ENCODE peak calls at places on chromosomes 3 and 15, in six cellular contexts. One of them, this sample, is unnamed.

GRCh38 chr3:79154861-79155260 is 612.9 kb downstream of the ROBO1 start:
- DNase-seq in breast epithelium: no peak
- DNase-seq in NCI-H187 treated with DMSO at 0.1 percent for 48 hours: peak
- DNase-seq in myocyte: peak
- DNase-seq in left ventricle myocardium superior: no peak
- DNase-seq in HuH-7.5: no peak
- DNase-seq in this sample: no peak

GRCh38 chr3:126191246-126191645 is 10.9 kb upstream of the ALDH1L1 start:
- DNase-seq in NCI-H187 treated with DMSO at 0.1 percent for 48 hours: no peak
- DNase-seq in HuH-7.5: no peak
- DNase-seq in myocyte: no peak
- DNase-seq in left ventricle myocardium superior: no peak
- DNase-seq in breast epithelium: no peak
- DNase-seq in this sample: no peak

GRCh38 chr3:46692566-46692983 is 904 bp downstream of the ALS2CL start:
- DNase-seq in HuH-7.5: peak
- DNase-seq in breast epithelium: peak
- DNase-seq in NCI-H187 treated with DMSO at 0.1 percent for 48 hours: no peak
- DNase-seq in myocyte: no peak
- DNase-seq in left ventricle myocardium superior: peak
- DNase-seq in this sample: no peak

GRCh38 chr3:16906679-16907078 is 21.9 kb downstream of the PLCL2 start:
- DNase-seq in NCI-H187 treated with DMSO at 0.1 percent for 48 hours: no peak
- DNase-seq in myocyte: peak
- DNase-seq in breast epithelium: no peak
- DNase-seq in left ventricle myocardium superior: no peak
- DNase-seq in HuH-7.5: no peak
- DNase-seq in this sample: no peak

GRCh38 chr3:73772076-73772475 is 147.3 kb upstream of the PDZRN3 start:
- DNase-seq in myocyte: no peak
- DNase-seq in left ventricle myocardium superior: no peak
- DNase-seq in NCI-H187 treated with DMSO at 0.1 percent for 48 hours: no peak
- DNase-seq in breast epithelium: no peak
- DNase-seq in HuH-7.5: no peak
- DNase-seq in this sample: no peak

GRCh38 chr3:79286882-79287281 is 480.9 kb downstream of the ROBO1 start:
- DNase-seq in breast epithelium: no peak
- DNase-seq in NCI-H187 treated with DMSO at 0.1 percent for 48 hours: no peak
- DNase-seq in left ventricle myocardium superior: no peak
- DNase-seq in HuH-7.5: no peak
- DNase-seq in myocyte: no peak
- DNase-seq in this sample: no peak

GRCh38 chr3:133535971-133536634 is 37.4 kb upstream of the CDV3 start:
- DNase-seq in left ventricle myocardium superior: no peak
- DNase-seq in NCI-H187 treated with DMSO at 0.1 percent for 48 hours: no peak
- DNase-seq in HuH-7.5: peak
- DNase-seq in myocyte: peak
- DNase-seq in breast epithelium: no peak
- DNase-seq in this sample: no peak

GRCh38 chr15:77001351-77001750 is 6.4 kb downstream of the PSTPIP1 start:
- DNase-seq in left ventricle myocardium superior: no peak
- DNase-seq in HuH-7.5: no peak
- DNase-seq in breast epithelium: no peak
- DNase-seq in myocyte: no peak
- DNase-seq in NCI-H187 treated with DMSO at 0.1 percent for 48 hours: no peak
- DNase-seq in this sample: no peak

GRCh38 chr15:80536231-80536630 is 132.0 kb downstream of the ARNT2 start:
- DNase-seq in HuH-7.5: no peak
- DNase-seq in left ventricle myocardium superior: no peak
- DNase-seq in breast epithelium: no peak
- DNase-seq in NCI-H187 treated with DMSO at 0.1 percent for 48 hours: no peak
- DNase-seq in myocyte: no peak
- DNase-seq in this sample: no peak

GRCh38 chr15:52023169-52023922 is 4.3 kb downstream of the MAPK6 start:
- DNase-seq in HuH-7.5: no peak
- DNase-seq in left ventricle myocardium superior: no peak
- DNase-seq in NCI-H187 treated with DMSO at 0.1 percent for 48 hours: no peak
- DNase-seq in myocyte: no peak
- DNase-seq in breast epithelium: no peak
- DNase-seq in this sample: no peak

GRCh38 chr15:68298882-68299381 is 21.4 kb downstream of the FEM1B start:
- DNase-seq in myocyte: no peak
- DNase-seq in left ventricle myocardium superior: no peak
- DNase-seq in breast epithelium: no peak
- DNase-seq in HuH-7.5: no peak
- DNase-seq in NCI-H187 treated with DMSO at 0.1 percent for 48 hours: no peak
- DNase-seq in this sample: peak

GRCh38 chr3:23302276-23302675 is 99.1 kb downstream of the UBE2E2 start:
- DNase-seq in HuH-7.5: no peak
- DNase-seq in NCI-H187 treated with DMSO at 0.1 percent for 48 hours: no peak
- DNase-seq in myocyte: peak
- DNase-seq in breast epithelium: no peak
- DNase-seq in left ventricle myocardium superior: no peak
- DNase-seq in this sample: no peak